ENCODE peak calls at places on chromosome 1, in ten cellular contexts. One of them, this sample, is unnamed. For H3K9me3, the result is how much of the 10 kb centered on the place peaks cover.

GRCh38 chr1:170707959-170708666 is 44.2 kb downstream of the PRRX1 start:
- DNase-seq in CD4-positive, alpha-beta T cell: no peak
- DNase-seq in ascending aorta: no peak
- DNase-seq in CD8-positive, alpha-beta memory T cell: no peak
- DNase-seq in neuronal stem cell: no peak
- DNase-seq in PC-9: peak
- DNase-seq in IMR-90: peak
- DNase-seq in cardiac muscle cell: no peak
- DNase-seq in left ventricle myocardium inferior: no peak
- DNase-seq in pancreas: no peak
- DNase-seq in this sample: no peak

GRCh38 chr1:228141871-228142615 is 2.0 kb downstream of the GUK1 start:
- DNase-seq in CD4-positive, alpha-beta T cell: no peak
- DNase-seq in ascending aorta: no peak
- DNase-seq in CD8-positive, alpha-beta memory T cell: no peak
- DNase-seq in neuronal stem cell: no peak
- DNase-seq in PC-9: no peak
- DNase-seq in IMR-90: peak
- DNase-seq in cardiac muscle cell: no peak
- DNase-seq in left ventricle myocardium inferior: no peak
- DNase-seq in pancreas: no peak
- DNase-seq in this sample: no peak

GRCh38 chr1:89025928-89026327 is 3.3 kb upstream of the GBP3 start:
- DNase-seq in CD4-positive, alpha-beta T cell: no peak
- DNase-seq in ascending aorta: no peak
- DNase-seq in CD8-positive, alpha-beta memory T cell: no peak
- DNase-seq in neuronal stem cell: no peak
- DNase-seq in PC-9: no peak
- DNase-seq in IMR-90: no peak
- DNase-seq in cardiac muscle cell: no peak
- DNase-seq in left ventricle myocardium inferior: no peak
- DNase-seq in pancreas: no peak
- DNase-seq in this sample: no peak

GRCh38 chr1:44949286-44949685 is 37.1 kb downstream of the EIF2B3 start:
- DNase-seq in CD4-positive, alpha-beta T cell: no peak
- DNase-seq in ascending aorta: no peak
- DNase-seq in CD8-positive, alpha-beta memory T cell: no peak
- DNase-seq in neuronal stem cell: no peak
- DNase-seq in PC-9: no peak
- DNase-seq in IMR-90: no peak
- DNase-seq in cardiac muscle cell: no peak
- DNase-seq in left ventricle myocardium inferior: no peak
- DNase-seq in pancreas: no peak
- DNase-seq in this sample: no peak

GRCh38 chr1:174022080-174022975 is at the start of gene RC3H1:
- DNase-seq in CD4-positive, alpha-beta T cell: peak
- DNase-seq in ascending aorta: peak
- DNase-seq in CD8-positive, alpha-beta memory T cell: peak
- DNase-seq in neuronal stem cell: peak
- DNase-seq in PC-9: peak
- DNase-seq in IMR-90: peak
- DNase-seq in cardiac muscle cell: peak
- DNase-seq in left ventricle myocardium inferior: peak
- DNase-seq in pancreas: peak
- DNase-seq in this sample: peak

GRCh38 chr1:40860706-40861226 is 1.4 kb downstream of the CITED4 start:
- DNase-seq in CD4-positive, alpha-beta T cell: no peak
- DNase-seq in ascending aorta: no peak
- DNase-seq in CD8-positive, alpha-beta memory T cell: no peak
- DNase-seq in neuronal stem cell: no peak
- DNase-seq in PC-9: no peak
- DNase-seq in IMR-90: no peak
- DNase-seq in cardiac muscle cell: peak
- DNase-seq in left ventricle myocardium inferior: no peak
- DNase-seq in pancreas: peak
- DNase-seq in this sample: no peak

GRCh38 chr1:44035726-44036408 is 4.6 kb upstream of the SLC6A9 start:
- DNase-seq in CD4-positive, alpha-beta T cell: no peak
- DNase-seq in ascending aorta: no peak
- DNase-seq in CD8-positive, alpha-beta memory T cell: no peak
- DNase-seq in neuronal stem cell: no peak
- DNase-seq in PC-9: no peak
- DNase-seq in IMR-90: no peak
- DNase-seq in cardiac muscle cell: no peak
- DNase-seq in left ventricle myocardium inferior: peak
- DNase-seq in pancreas: peak
- DNase-seq in this sample: no peak

GRCh38 chr1:201137579-201138310 is 10.8 kb upstream of the ASCL5 start:
- DNase-seq in CD4-positive, alpha-beta T cell: no peak
- DNase-seq in ascending aorta: no peak
- DNase-seq in CD8-positive, alpha-beta memory T cell: no peak
- DNase-seq in neuronal stem cell: no peak
- DNase-seq in PC-9: peak
- DNase-seq in IMR-90: peak
- DNase-seq in cardiac muscle cell: no peak
- DNase-seq in left ventricle myocardium inferior: peak
- DNase-seq in pancreas: peak
- DNase-seq in this sample: no peak

GRCh38 chr1:71593523-71593922 is 512.7 kb upstream of the ZRANB2 start:
- DNase-seq in CD4-positive, alpha-beta T cell: no peak
- DNase-seq in ascending aorta: no peak
- DNase-seq in CD8-positive, alpha-beta memory T cell: no peak
- DNase-seq in neuronal stem cell: no peak
- DNase-seq in PC-9: no peak
- DNase-seq in IMR-90: peak
- DNase-seq in cardiac muscle cell: no peak
- DNase-seq in left ventricle myocardium inferior: no peak
- DNase-seq in pancreas: no peak
- DNase-seq in this sample: no peak

GRCh38 chr1:181969902-181970301 is 91.6 kb downstream of the ZNF648 start:
- DNase-seq in CD4-positive, alpha-beta T cell: no peak
- DNase-seq in ascending aorta: no peak
- DNase-seq in CD8-positive, alpha-beta memory T cell: no peak
- DNase-seq in neuronal stem cell: peak
- DNase-seq in PC-9: no peak
- DNase-seq in IMR-90: no peak
- DNase-seq in cardiac muscle cell: no peak
- DNase-seq in left ventricle myocardium inferior: no peak
- DNase-seq in pancreas: no peak
- DNase-seq in this sample: peak

GRCh38 chr1:225598847-225599246 is 54.1 kb downstream of the ENAH start:
- DNase-seq in CD4-positive, alpha-beta T cell: no peak
- DNase-seq in ascending aorta: no peak
- DNase-seq in CD8-positive, alpha-beta memory T cell: no peak
- DNase-seq in neuronal stem cell: no peak
- DNase-seq in PC-9: no peak
- DNase-seq in IMR-90: no peak
- DNase-seq in cardiac muscle cell: no peak
- DNase-seq in left ventricle myocardium inferior: no peak
- DNase-seq in pancreas: no peak
- DNase-seq in this sample: no peak

GRCh38 chr1:40539338-40539737 is 7.9 kb downstream of the ZNF684 start:
- DNase-seq in CD4-positive, alpha-beta T cell: no peak
- DNase-seq in ascending aorta: no peak
- DNase-seq in CD8-positive, alpha-beta memory T cell: no peak
- DNase-seq in neuronal stem cell: no peak
- DNase-seq in PC-9: no peak
- DNase-seq in IMR-90: no peak
- DNase-seq in cardiac muscle cell: no peak
- DNase-seq in left ventricle myocardium inferior: no peak
- DNase-seq in pancreas: no peak
- DNase-seq in this sample: no peak

GRCh38 chr1:234613992-234614584 is 4.1 kb upstream of the IRF2BP2 start:
- DNase-seq in CD4-positive, alpha-beta T cell: no peak
- DNase-seq in ascending aorta: no peak
- DNase-seq in CD8-positive, alpha-beta memory T cell: no peak
- DNase-seq in neuronal stem cell: no peak
- DNase-seq in PC-9: no peak
- DNase-seq in IMR-90: no peak
- DNase-seq in cardiac muscle cell: no peak
- DNase-seq in left ventricle myocardium inferior: no peak
- DNase-seq in pancreas: no peak
- DNase-seq in this sample: no peak

GRCh38 chr1:1482856-1483255 is 11.3 kb downstream of the ATAD3B start:
- DNase-seq in CD4-positive, alpha-beta T cell: no peak
- DNase-seq in ascending aorta: no peak
- DNase-seq in CD8-positive, alpha-beta memory T cell: no peak
- DNase-seq in neuronal stem cell: no peak
- DNase-seq in PC-9: no peak
- DNase-seq in IMR-90: no peak
- DNase-seq in cardiac muscle cell: no peak
- DNase-seq in left ventricle myocardium inferior: no peak
- DNase-seq in pancreas: no peak
- DNase-seq in this sample: no peak

GRCh38 chr1:29513357-29513756 is 277.0 kb downstream of the PTPRU start:
- DNase-seq in CD4-positive, alpha-beta T cell: no peak
- DNase-seq in ascending aorta: no peak
- DNase-seq in CD8-positive, alpha-beta memory T cell: no peak
- DNase-seq in neuronal stem cell: no peak
- DNase-seq in PC-9: peak
- DNase-seq in IMR-90: peak
- DNase-seq in cardiac muscle cell: peak
- DNase-seq in left ventricle myocardium inferior: peak
- DNase-seq in pancreas: peak
- DNase-seq in this sample: peak

GRCh38 chr1:44170281-44170823 is 28.9 kb upstream of the KLF18 start:
- DNase-seq in CD4-positive, alpha-beta T cell: no peak
- DNase-seq in ascending aorta: no peak
- DNase-seq in CD8-positive, alpha-beta memory T cell: no peak
- DNase-seq in neuronal stem cell: no peak
- DNase-seq in PC-9: no peak
- DNase-seq in IMR-90: peak
- DNase-seq in cardiac muscle cell: no peak
- DNase-seq in left ventricle myocardium inferior: no peak
- DNase-seq in pancreas: no peak
- DNase-seq in this sample: peak

GRCh38 chr1:242651817-242652216 is 127.3 kb upstream of the PLD5 start:
- DNase-seq in CD4-positive, alpha-beta T cell: no peak
- DNase-seq in ascending aorta: no peak
- DNase-seq in CD8-positive, alpha-beta memory T cell: no peak
- DNase-seq in neuronal stem cell: peak
- DNase-seq in PC-9: peak
- DNase-seq in IMR-90: no peak
- DNase-seq in cardiac muscle cell: peak
- DNase-seq in left ventricle myocardium inferior: no peak
- DNase-seq in pancreas: no peak
- DNase-seq in this sample: peak

GRCh38 chr1:161486806-161487482 is 18.3 kb upstream of the FCGR2A start:
- DNase-seq in CD4-positive, alpha-beta T cell: no peak
- DNase-seq in ascending aorta: no peak
- DNase-seq in CD8-positive, alpha-beta memory T cell: peak
- DNase-seq in neuronal stem cell: peak
- DNase-seq in PC-9: peak
- DNase-seq in IMR-90: peak
- DNase-seq in cardiac muscle cell: peak
- DNase-seq in left ventricle myocardium inferior: no peak
- DNase-seq in pancreas: no peak
- DNase-seq in this sample: peak

GRCh38 chr1:246801241-246802020 is 77.2 kb downstream of the SCCPDH start:
- DNase-seq in CD4-positive, alpha-beta T cell: no peak
- DNase-seq in ascending aorta: no peak
- DNase-seq in CD8-positive, alpha-beta memory T cell: no peak
- DNase-seq in neuronal stem cell: no peak
- DNase-seq in PC-9: no peak
- DNase-seq in IMR-90: peak
- DNase-seq in cardiac muscle cell: no peak
- DNase-seq in left ventricle myocardium inferior: no peak
- DNase-seq in pancreas: no peak
- DNase-seq in this sample: no peak

GRCh38 chr1:4170548-4170947 is 270.5 kb upstream of the C1orf174 start:
- DNase-seq in CD4-positive, alpha-beta T cell: no peak
- DNase-seq in ascending aorta: no peak
- DNase-seq in CD8-positive, alpha-beta memory T cell: no peak
- DNase-seq in neuronal stem cell: no peak
- DNase-seq in PC-9: no peak
- DNase-seq in IMR-90: no peak
- DNase-seq in cardiac muscle cell: no peak
- DNase-seq in left ventricle myocardium inferior: no peak
- DNase-seq in pancreas: no peak
- DNase-seq in this sample: no peak
- H3K9me3 ChIP-seq in CD4-positive, alpha-beta T cell: under half
- H3K9me3 ChIP-seq in ascending aorta: under half
- H3K9me3 ChIP-seq in CD8-positive, alpha-beta memory T cell: under half
- H3K9me3 ChIP-seq in neuronal stem cell: under half
- H3K9me3 ChIP-seq in PC-9: under half
- H3K9me3 ChIP-seq in IMR-90: half or more
- H3K9me3 ChIP-seq in cardiac muscle cell: under half
- H3K9me3 ChIP-seq in left ventricle myocardium inferior: under half
- H3K9me3 ChIP-seq in pancreas: under half
- H3K9me3 ChIP-seq in this sample: under half

GRCh38 chr1:104476126-104476525 is 726.4 kb downstream of the AMY1C start:
- DNase-seq in CD4-positive, alpha-beta T cell: no peak
- DNase-seq in ascending aorta: no peak
- DNase-seq in CD8-positive, alpha-beta memory T cell: no peak
- DNase-seq in neuronal stem cell: no peak
- DNase-seq in PC-9: no peak
- DNase-seq in IMR-90: no peak
- DNase-seq in cardiac muscle cell: no peak
- DNase-seq in left ventricle myocardium inferior: no peak
- DNase-seq in pancreas: no peak
- DNase-seq in this sample: no peak
- H3K9me3 ChIP-seq in CD4-positive, alpha-beta T cell: under half
- H3K9me3 ChIP-seq in ascending aorta: under half
- H3K9me3 ChIP-seq in CD8-positive, alpha-beta memory T cell: under half
- H3K9me3 ChIP-seq in neuronal stem cell: under half
- H3K9me3 ChIP-seq in PC-9: under half
- H3K9me3 ChIP-seq in IMR-90: under half
- H3K9me3 ChIP-seq in cardiac muscle cell: under half
- H3K9me3 ChIP-seq in left ventricle myocardium inferior: under half
- H3K9me3 ChIP-seq in pancreas: under half
- H3K9me3 ChIP-seq in this sample: under half

DNA sequence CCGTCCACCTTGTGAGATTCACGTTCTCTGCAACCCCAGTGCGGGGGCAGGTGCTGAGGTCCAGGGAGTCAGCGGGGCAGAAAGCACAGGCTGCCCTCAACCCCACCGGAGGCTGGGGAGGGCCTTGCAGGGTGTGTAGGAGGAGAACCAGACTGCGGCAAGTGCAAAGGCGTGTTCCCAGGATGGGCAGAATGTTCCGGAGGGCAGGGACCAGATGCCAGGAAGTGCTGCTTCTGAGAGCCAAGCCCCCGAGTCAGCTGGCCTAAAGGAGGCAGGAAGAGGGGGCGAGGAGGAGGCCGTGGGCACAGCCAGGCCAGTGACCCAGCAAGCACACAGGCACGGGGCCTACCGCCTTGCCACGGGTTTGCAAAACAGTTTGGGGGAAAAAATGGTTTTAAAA is 193.8 kb upstream of the AJAP1 start:
- DNase-seq in CD4-positive, alpha-beta T cell: no peak
- DNase-seq in ascending aorta: no peak
- DNase-seq in CD8-positive, alpha-beta memory T cell: no peak
- DNase-seq in neuronal stem cell: no peak
- DNase-seq in PC-9: no peak
- DNase-seq in IMR-90: no peak
- DNase-seq in cardiac muscle cell: no peak
- DNase-seq in left ventricle myocardium inferior: no peak
- DNase-seq in pancreas: no peak
- DNase-seq in this sample: no peak
- H3K9me3 ChIP-seq in CD4-positive, alpha-beta T cell: under half
- H3K9me3 ChIP-seq in ascending aorta: under half
- H3K9me3 ChIP-seq in CD8-positive, alpha-beta memory T cell: under half
- H3K9me3 ChIP-seq in neuronal stem cell: under half
- H3K9me3 ChIP-seq in PC-9: under half
- H3K9me3 ChIP-seq in IMR-90: under half
- H3K9me3 ChIP-seq in cardiac muscle cell: under half
- H3K9me3 ChIP-seq in left ventricle myocardium inferior: under half
- H3K9me3 ChIP-seq in pancreas: under half
- H3K9me3 ChIP-seq in this sample: under half

GRCh38 chr1:110091791-110092190 is 20.5 kb upstream of the UBL4B start:
- DNase-seq in CD4-positive, alpha-beta T cell: no peak
- DNase-seq in ascending aorta: no peak
- DNase-seq in CD8-positive, alpha-beta memory T cell: no peak
- DNase-seq in neuronal stem cell: no peak
- DNase-seq in PC-9: no peak
- DNase-seq in IMR-90: peak
- DNase-seq in cardiac muscle cell: no peak
- DNase-seq in left ventricle myocardium inferior: no peak
- DNase-seq in pancreas: no peak
- DNase-seq in this sample: no peak
- H3K9me3 ChIP-seq in CD4-positive, alpha-beta T cell: under half
- H3K9me3 ChIP-seq in ascending aorta: under half
- H3K9me3 ChIP-seq in CD8-positive, alpha-beta memory T cell: under half
- H3K9me3 ChIP-seq in neuronal stem cell: under half
- H3K9me3 ChIP-seq in PC-9: under half
- H3K9me3 ChIP-seq in IMR-90: under half
- H3K9me3 ChIP-seq in cardiac muscle cell: under half
- H3K9me3 ChIP-seq in left ventricle myocardium inferior: under half
- H3K9me3 ChIP-seq in pancreas: under half
- H3K9me3 ChIP-seq in this sample: under half

This sample was measured in NT2/D1.